ENCODE peak calls at places on chromosomes 7 and 10, in ten cellular contexts. J is CD8-positive, alpha-beta T cell; C is tibial artery; H is GM23248; N is H9; D is right cardiac atrium; S is ovary; W is body of pancreas; X is small intestine; V is neuronal stem cell. G is an unnamed sample.

GRCh38 chr7:124246262-124246863 is 213.5 kb upstream of the TMEM229A start:
- DNase-seq in H (no peak), N (no peak), V (no peak), J (no peak), S (no peak), D (no peak), W (no peak), C (no peak), X (no peak), G (no peak)

GRCh38 chr10:49164587-49165188 is 23.5 kb downstream of the TMEM273 start:
- DNase-seq in V (peak; percentile 18), W (peak; percentile 31), C (no peak), J (peak; percentile 26), D (peak; percentile 77), X (peak; percentile 33), S (no peak), H (peak; percentile 71), N (peak; percentile 80), G (peak; percentile 59)

GRCh38 chr7:143975617-143976016 is 21.0 kb downstream of the OR2F1 start:
- DNase-seq in N (peak; percentile 30), S (no peak), H (peak; percentile 10), W (no peak), D (no peak), J (no peak), X (no peak), V (no peak), C (no peak), G (no peak)

GRCh38 chr7:158869876-158870275 is 13.5 kb downstream of the DYNC2I1 start:
- DNase-seq in D (no peak), H (no peak), X (peak; percentile 52), V (no peak), N (no peak), J (no peak), C (no peak), S (no peak), W (no peak), G (no peak)

GRCh38 chr7:5429253-5429856 is 5.7 kb upstream of the TNRC18 start:
- DNase-seq in N (peak; percentile 72), J (no peak), S (peak; percentile 85), H (peak; percentile 69), C (no peak), W (peak; percentile 63), D (peak; percentile 87), X (peak; percentile 80), V (no peak), G (peak; percentile 70)

GRCh38 chr10:11823122-11823988 is at the start of gene PROSER2:
- DNase-seq in D (peak; percentile 89), C (no peak), J (peak; percentile 16), X (peak; percentile 43), N (peak; percentile 39), H (peak; percentile 78), V (peak; percentile 41), W (peak; percentile 62), S (peak; percentile 34), G (peak; percentile 53)

GRCh38 chr7:132491546-132491945 is 84.7 kb downstream of the PLXNA4 start:
- DNase-seq in H (no peak), D (no peak), S (no peak), V (no peak), J (no peak), X (no peak), C (no peak), W (no peak), N (no peak), G (no peak)

GRCh38 chr10:84550756-84551436 is 222.5 kb downstream of the CCSER2 start:
- DNase-seq in N (no peak), V (no peak), J (no peak), H (no peak), C (no peak), X (no peak), W (no peak), S (no peak), D (no peak), G (no peak)

GRCh38 chr10:90319188-90319914 is 538.5 kb downstream of the HTR7 start:
- DNase-seq in D (no peak), S (no peak), V (peak; percentile 37), J (no peak), N (peak; percentile 81), C (no peak), X (peak; percentile 72), H (peak; percentile 59), W (no peak), G (no peak)

GRCh38 chr10:124273141-124273540 is 145.6 kb downstream of the OAT start:
- DNase-seq in C (no peak), X (no peak), V (no peak), N (no peak), J (no peak), H (no peak), D (no peak), S (no peak), W (no peak), G (no peak)

GRCh38 chr10:15439381-15439837 is 68.3 kb upstream of the FAM171A1 start:
- DNase-seq in W (no peak), S (peak; percentile 44), H (peak; percentile 66), V (no peak), N (peak; percentile 43), C (no peak), X (peak; percentile 5), D (peak; percentile 89), J (no peak), G (peak; percentile 12)

GRCh38 chr10:119666709-119667004 is 15.5 kb downstream of the BAG3 start:
- DNase-seq in J (no peak), N (no peak), C (no peak), H (no peak), X (no peak), S (no peak), W (no peak), V (no peak), D (no peak), G (no peak)
- H3K27ac ChIP-seq in J (no peak overlapping the region), N (no peak overlapping the region), C (peak overlapping the region; percentile 76), H (peak overlapping the region; percentile 90), X (no peak overlapping the region), S (no peak overlapping the region), W (no peak overlapping the region), V (no peak overlapping the region), D (peak overlapping the region; percentile 56), G (no peak overlapping the region)

DNA sequence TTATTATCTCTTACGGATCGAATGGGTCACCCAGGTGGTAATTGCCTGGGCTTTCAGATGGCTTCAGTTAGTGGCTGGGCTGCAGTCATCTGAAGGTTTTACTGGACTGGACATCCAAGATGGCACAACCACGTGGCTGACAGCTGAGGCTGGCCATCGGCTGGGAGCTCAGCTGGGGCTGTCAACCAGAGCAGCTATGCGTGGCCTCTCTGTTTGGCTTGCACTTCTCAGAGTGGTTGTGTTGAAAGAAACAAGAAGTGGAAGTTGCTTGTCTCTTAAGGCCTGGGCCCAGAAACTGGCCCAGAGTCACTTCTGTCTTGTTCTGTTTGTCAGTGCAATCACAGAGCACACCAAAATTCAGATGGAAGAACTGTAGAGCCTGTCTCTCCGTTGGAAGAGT is 5.7 kb upstream of the GDI2 start:
- DNase-seq in N (no peak), H (no peak), W (no peak), X (no peak), V (no peak), S (no peak), D (no peak), J (no peak), C (no peak), G (no peak)
- H3K4me1 ChIP-seq in N (no peaks in the 10 kb centered on the region), H (peaks cover 10% of the 10 kb centered on the region), W (peaks cover 13% of the 10 kb centered on the region), X (peaks cover 6% of the 10 kb centered on the region), V (no peaks in the 10 kb centered on the region), S (peaks cover 3% of the 10 kb centered on the region), D (no peaks in the 10 kb centered on the region), J (peaks cover 15% of the 10 kb centered on the region), C (peaks cover 9% of the 10 kb centered on the region), G (peaks cover 3% of the 10 kb centered on the region)

DNA sequence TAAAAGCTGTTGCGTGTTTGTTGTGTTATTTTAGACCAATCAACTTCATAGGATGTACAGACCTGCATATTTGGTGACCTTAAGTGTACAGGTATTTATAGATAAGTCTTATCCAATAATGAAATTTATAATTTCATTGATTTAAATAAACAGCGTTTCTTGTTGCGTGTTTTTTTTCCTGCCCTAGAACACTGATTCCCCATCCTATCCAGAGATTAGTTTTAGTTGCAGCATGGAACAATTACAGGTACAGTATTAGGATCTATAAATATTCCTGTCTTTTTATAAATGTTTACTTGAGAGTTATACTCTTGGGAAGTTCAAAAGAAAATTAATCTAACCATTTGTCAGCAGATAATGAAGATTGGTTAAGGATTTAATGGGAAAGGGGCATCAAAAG is 2.1 kb upstream of the BMI1 start:
- DNase-seq in V (no peak), W (no peak), D (no peak), S (no peak), N (no peak), X (no peak), J (no peak), H (no peak), C (no peak), G (no peak)
- H3K27me3 ChIP-seq in V (peaks cover 10% of the 10 kb centered on the region), W (no peaks in the 10 kb centered on the region), D (no peaks in the 10 kb centered on the region), S (no peaks in the 10 kb centered on the region), N (peaks cover 50% of the 10 kb centered on the region), X (no peaks in the 10 kb centered on the region), J (peaks cover 26% of the 10 kb centered on the region), H (peaks cover 5% of the 10 kb centered on the region), C (no peaks in the 10 kb centered on the region), G (no peaks in the 10 kb centered on the region)

GRCh38 chr10:118867768-118868167 is 113.0 kb upstream of the CACUL1 start:
- DNase-seq in V (no peak), S (no peak), D (no peak), J (no peak), W (no peak), X (no peak), N (no peak), H (no peak), C (no peak), G (no peak)

GRCh38 chr10:118870467-118871243 is 115.9 kb upstream of the CACUL1 start:
- DNase-seq in H (peak; percentile 81), J (no peak), N (no peak), X (no peak), V (no peak), W (no peak), C (no peak), S (peak; percentile 21), D (peak; percentile 53), G (peak; percentile 78)

GRCh38 chr10:118871244-118871865 is 116.6 kb upstream of the CACUL1 start:
- DNase-seq in C (no peak), H (no peak), S (no peak), V (no peak), W (no peak), D (no peak), X (no peak), N (no peak), J (no peak), G (no peak)

GRCh38 chr10:118868618-118869017 is 113.8 kb upstream of the CACUL1 start:
- DNase-seq in W (no peak), H (no peak), C (no peak), S (no peak), D (no peak), X (no peak), J (no peak), V (no peak), N (no peak), G (peak; percentile 33)

DNA sequence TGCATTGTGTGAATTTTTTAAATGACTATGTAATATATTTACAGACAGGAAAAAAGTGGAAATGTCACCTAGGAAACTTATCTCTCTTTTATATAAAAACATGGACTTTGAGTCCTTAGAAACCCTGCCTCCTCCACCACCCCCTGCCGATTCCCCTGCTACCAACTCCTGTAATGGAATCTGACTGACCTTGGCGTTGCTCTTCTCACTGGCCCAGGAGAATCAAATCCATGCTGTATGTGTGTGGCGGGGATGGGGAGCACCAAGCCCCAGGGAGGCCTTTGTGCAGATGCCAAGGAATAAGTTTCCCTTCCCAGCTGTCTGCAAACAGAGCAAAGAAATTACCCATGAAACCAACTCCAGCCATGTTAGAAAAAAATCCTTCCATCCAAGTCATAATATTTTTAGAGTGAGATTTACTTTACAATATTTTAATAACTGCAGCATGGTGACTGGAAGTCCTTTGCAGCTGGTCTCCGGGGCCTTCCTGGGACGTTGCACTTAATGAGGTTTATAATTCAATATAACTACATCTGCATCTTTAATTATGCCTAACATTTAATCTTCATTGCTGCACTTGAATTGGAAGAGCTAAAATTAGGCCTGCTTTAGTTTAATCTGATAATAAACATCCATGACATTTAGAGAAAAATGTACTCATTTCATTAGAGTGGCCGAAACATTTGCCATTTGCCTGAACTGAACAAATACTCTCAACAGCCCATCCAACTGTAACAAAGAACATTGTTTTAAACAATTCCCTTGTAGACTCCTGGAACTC is 111.4 kb upstream of the CACUL1 start:
- DNase-seq in N (no peak), S (no peak), J (no peak), V (no peak), D (no peak), H (no peak), X (no peak), C (no peak), W (peak; percentile 24), G (peak; percentile 26)
- H3K27ac ChIP-seq in N (no peak overlapping the region), S (no peak overlapping the region), J (no peak overlapping the region), V (no peak overlapping the region), D (no peak overlapping the region), H (no peak overlapping the region), X (no peak overlapping the region), C (no peak overlapping the region), W (no peak overlapping the region), G (peak overlapping the region; percentile 84)

G was measured in thyroid gland.